ENCODE peak calls at places on chromosomes 12 and 14, in six cellular contexts. O is substantia nigra; Z is HFFc6; J is BE2C; M is LHCN-M2; Y is CD8-positive, alpha-beta T cell. V is an unnamed sample.

GRCh38 chr14:33454022-33454645 is 496.7 kb downstream of the EGLN3 start:
- DNase-seq in O (no peak), Z (no peak), J (no peak), M (no peak), Y (no peak), V (no peak)

GRCh38 chr12:57012600-57013465 is 3.5 kb downstream of the TAC3 start:
- DNase-seq in O (no peak), Z (no peak), J (no peak), M (no peak), Y (no peak), V (no peak)

GRCh38 chr12:71840226-71840847 is 778 bp downstream of the TBC1D15 start:
- DNase-seq in O (no peak), Z (peak), J (no peak), M (peak), Y (no peak), V (no peak)

GRCh38 chr12:122097641-122098364 is 19.2 kb downstream of the MLXIP start:
- DNase-seq in O (no peak), Z (no peak), J (peak), M (peak), Y (no peak), V (no peak)

GRCh38 chr12:110513842-110514241 is 11.7 kb downstream of the RAD9B start:
- DNase-seq in O (no peak), Z (no peak), J (no peak), M (no peak), Y (no peak), V (no peak)

GRCh38 chr12:93518725-93519124 is 51.4 kb downstream of the MRPL42 start:
- DNase-seq in O (no peak), Z (peak), J (no peak), M (peak), Y (no peak), V (no peak)

GRCh38 chr12:89494411-89495231 is 30.0 kb downstream of the GALNT4 start:
- DNase-seq in O (no peak), Z (peak), J (no peak), M (peak), Y (no peak), V (no peak)

GRCh38 chr14:95998656-95999055 is 40.5 kb upstream of the C14orf132 start:
- DNase-seq in O (no peak), Z (peak), J (no peak), M (peak), Y (no peak), V (no peak)

GRCh38 chr12:51395283-51396230 is 4.4 kb upstream of the GALNT6 start:
- DNase-seq in O (no peak), Z (no peak), J (no peak), M (no peak), Y (no peak), V (no peak)